ENCODE peak calls at places on chromosomes 1 and 21, in four cellular contexts. X is activated CD4-positive, alpha-beta memory T cell treated with anti-CD3 and anti-CD28 coated beads for 36 hours; V is NCI-H1092; M is amniotic stem cell. G is an unnamed sample.

GRCh38 chr1:233163696-233164095 is 131.8 kb downstream of the PCNX2 start:
- DNase-seq in V (no peak), M (no peak), X (no peak), G (no peak)

GRCh38 chr1:77031101-77031662 is 163.9 kb downstream of the ST6GALNAC5 start:
- DNase-seq in X (no peak), V (peak), M (peak), G (peak)

GRCh38 chr1:112806090-112806642 is 91.0 kb upstream of the PPM1J start:
- DNase-seq in X (no peak), V (no peak), M (no peak), G (no peak)

GRCh38 chr1:5198328-5198727 is 543.9 kb downstream of the AJAP1 start:
- DNase-seq in X (no peak), M (no peak), V (no peak), G (no peak)

GRCh38 chr1:236524142-236524891 is 535 bp downstream of the LGALS8 start:
- DNase-seq in X (peak), M (peak), V (peak), G (no peak)

GRCh38 chr1:227654858-227655752 is 80.0 kb downstream of the JMJD4 start:
- DNase-seq in M (no peak), V (no peak), X (no peak), G (no peak)

GRCh38 chr1:153929981-153930948 is 7.5 kb upstream of the GATAD2B start:
- DNase-seq in X (no peak), V (no peak), M (no peak), G (no peak)

GRCh38 chr21:37367758-37368535 is 1.4 kb downstream of the DYRK1A start:
- DNase-seq in X (peak), V (no peak), M (no peak), G (no peak)

GRCh38 chr1:234731371-234732085 is 121.5 kb upstream of the IRF2BP2 start:
- DNase-seq in V (no peak), X (peak), M (peak), G (no peak)

GRCh38 chr1:179228783-179229213 is 679 bp downstream of the ABL2 start:
- DNase-seq in M (no peak), V (no peak), X (peak), G (no peak)

GRCh38 chr1:197731449-197731848 is 43.8 kb downstream of the DENND1B start:
- DNase-seq in M (no peak), V (no peak), X (no peak), G (no peak)

GRCh38 chr1:58003059-58003458 is 543.5 kb downstream of the OMA1 start:
- DNase-seq in M (no peak), X (no peak), V (no peak), G (no peak)

GRCh38 chr1:244548558-244549115 is 87.6 kb downstream of the CATSPERE start:
- DNase-seq in V (no peak), X (no peak), M (no peak), G (no peak)

GRCh38 chr1:218671573-218671972 is 326.4 kb downstream of the TGFB2 start:
- DNase-seq in M (no peak), V (peak), X (no peak), G (no peak)

GRCh38 chr1:54972436-54972835 is 8.0 kb upstream of the TMEM61 start:
- DNase-seq in X (no peak), V (no peak), M (no peak), G (no peak)

GRCh38 chr1:234617986-234618725 is 8.2 kb upstream of the IRF2BP2 start:
- DNase-seq in M (no peak), V (no peak), X (no peak), G (no peak)

GRCh38 chr1:85617582-85618237 is 37.1 kb downstream of the CCN1 start:
- DNase-seq in V (no peak), X (no peak), M (peak), G (no peak)

GRCh38 chr1:39272027-39272790 is 67.7 kb downstream of the MACF1 start:
- DNase-seq in V (peak), M (no peak), X (peak), G (no peak)